ENCODE peak calls at places on chromosomes 11 and 22, in ten cellular contexts. One of them, this sample, is unnamed.

GRCh38 chr22:24087071-24087795 is 76.1 kb downstream of the CABIN1 start:
- DNase-seq in uterus: peak
- DNase-seq in AG10803: no peak
- DNase-seq in tibial artery: no peak
- DNase-seq in Caco-2: no peak
- DNase-seq in PC-3: no peak
- DNase-seq in endodermal cell: no peak
- DNase-seq in lower leg skin: no peak
- DNase-seq in astrocyte of the cerebellum: no peak
- DNase-seq in retinal pigment epithelial cell: no peak
- DNase-seq in this sample: no peak

GRCh38 chr11:96213500-96213899 is 129.5 kb downstream of the MAML2 start:
- DNase-seq in endodermal cell: no peak
- DNase-seq in uterus: no peak
- DNase-seq in lower leg skin: no peak
- DNase-seq in AG10803: peak
- DNase-seq in Caco-2: no peak
- DNase-seq in retinal pigment epithelial cell: no peak
- DNase-seq in tibial artery: no peak
- DNase-seq in PC-3: peak
- DNase-seq in astrocyte of the cerebellum: peak
- DNase-seq in this sample: peak

GRCh38 chr11:62671272-62671603 is 235 bp upstream of the UQCC3 start:
- DNase-seq in AG10803: no peak
- DNase-seq in uterus: no peak
- DNase-seq in retinal pigment epithelial cell: no peak
- DNase-seq in lower leg skin: no peak
- DNase-seq in Caco-2: no peak
- DNase-seq in endodermal cell: no peak
- DNase-seq in tibial artery: no peak
- DNase-seq in PC-3: no peak
- DNase-seq in astrocyte of the cerebellum: no peak
- DNase-seq in this sample: no peak

GRCh38 chr11:95058622-95059021 is 8.1 kb upstream of the SRSF8 start:
- DNase-seq in PC-3: no peak
- DNase-seq in endodermal cell: no peak
- DNase-seq in lower leg skin: no peak
- DNase-seq in astrocyte of the cerebellum: no peak
- DNase-seq in AG10803: peak
- DNase-seq in retinal pigment epithelial cell: no peak
- DNase-seq in tibial artery: no peak
- DNase-seq in uterus: no peak
- DNase-seq in Caco-2: no peak
- DNase-seq in this sample: no peak

GRCh38 chr11:73239111-73239521 is 21.0 kb downstream of the P2RY2 start:
- DNase-seq in uterus: no peak
- DNase-seq in PC-3: no peak
- DNase-seq in Caco-2: no peak
- DNase-seq in lower leg skin: no peak
- DNase-seq in endodermal cell: peak
- DNase-seq in retinal pigment epithelial cell: no peak
- DNase-seq in astrocyte of the cerebellum: no peak
- DNase-seq in tibial artery: no peak
- DNase-seq in AG10803: no peak
- DNase-seq in this sample: no peak

GRCh38 chr11:121157756-121158155 is 56.7 kb downstream of the TECTA start:
- DNase-seq in endodermal cell: no peak
- DNase-seq in astrocyte of the cerebellum: no peak
- DNase-seq in lower leg skin: no peak
- DNase-seq in tibial artery: no peak
- DNase-seq in Caco-2: no peak
- DNase-seq in AG10803: no peak
- DNase-seq in PC-3: no peak
- DNase-seq in uterus: no peak
- DNase-seq in retinal pigment epithelial cell: no peak
- DNase-seq in this sample: no peak

GRCh38 chr11:134579709-134580634 is 167.9 kb upstream of the B3GAT1 start:
- DNase-seq in PC-3: no peak
- DNase-seq in AG10803: no peak
- DNase-seq in uterus: no peak
- DNase-seq in Caco-2: no peak
- DNase-seq in retinal pigment epithelial cell: no peak
- DNase-seq in lower leg skin: no peak
- DNase-seq in tibial artery: no peak
- DNase-seq in endodermal cell: peak
- DNase-seq in astrocyte of the cerebellum: no peak
- DNase-seq in this sample: no peak

GRCh38 chr11:108498816-108499408 is 728 bp upstream of the POGLUT3 start:
- DNase-seq in AG10803: no peak
- DNase-seq in lower leg skin: no peak
- DNase-seq in uterus: peak
- DNase-seq in retinal pigment epithelial cell: no peak
- DNase-seq in PC-3: no peak
- DNase-seq in Caco-2: no peak
- DNase-seq in endodermal cell: peak
- DNase-seq in tibial artery: no peak
- DNase-seq in astrocyte of the cerebellum: no peak
- DNase-seq in this sample: no peak

GRCh38 chr22:27873476-27873875 is 45.6 kb downstream of the PITPNB start:
- DNase-seq in lower leg skin: no peak
- DNase-seq in AG10803: no peak
- DNase-seq in retinal pigment epithelial cell: no peak
- DNase-seq in endodermal cell: no peak
- DNase-seq in tibial artery: peak
- DNase-seq in PC-3: no peak
- DNase-seq in astrocyte of the cerebellum: no peak
- DNase-seq in uterus: peak
- DNase-seq in Caco-2: no peak
- DNase-seq in this sample: no peak

GRCh38 chr11:77107950-77108349 is 5.3 kb downstream of the OMP start:
- DNase-seq in PC-3: peak
- DNase-seq in retinal pigment epithelial cell: peak
- DNase-seq in AG10803: peak
- DNase-seq in lower leg skin: no peak
- DNase-seq in endodermal cell: no peak
- DNase-seq in uterus: peak
- DNase-seq in astrocyte of the cerebellum: peak
- DNase-seq in tibial artery: peak
- DNase-seq in Caco-2: no peak
- DNase-seq in this sample: peak

GRCh38 chr22:49814856-49815255 is 12.8 kb downstream of the BRD1 start:
- DNase-seq in PC-3: no peak
- DNase-seq in retinal pigment epithelial cell: no peak
- DNase-seq in Caco-2: no peak
- DNase-seq in endodermal cell: no peak
- DNase-seq in astrocyte of the cerebellum: no peak
- DNase-seq in AG10803: no peak
- DNase-seq in uterus: no peak
- DNase-seq in tibial artery: no peak
- DNase-seq in lower leg skin: no peak
- DNase-seq in this sample: no peak

GRCh38 chr22:49812838-49813237 is 14.8 kb downstream of the BRD1 start:
- DNase-seq in astrocyte of the cerebellum: no peak
- DNase-seq in PC-3: no peak
- DNase-seq in retinal pigment epithelial cell: no peak
- DNase-seq in uterus: no peak
- DNase-seq in lower leg skin: no peak
- DNase-seq in tibial artery: no peak
- DNase-seq in Caco-2: no peak
- DNase-seq in endodermal cell: no peak
- DNase-seq in AG10803: peak
- DNase-seq in this sample: no peak

GRCh38 chr22:49817359-49817758 is 10.3 kb downstream of the BRD1 start:
- DNase-seq in tibial artery: no peak
- DNase-seq in astrocyte of the cerebellum: no peak
- DNase-seq in lower leg skin: no peak
- DNase-seq in uterus: no peak
- DNase-seq in endodermal cell: no peak
- DNase-seq in Caco-2: no peak
- DNase-seq in retinal pigment epithelial cell: no peak
- DNase-seq in AG10803: no peak
- DNase-seq in PC-3: no peak
- DNase-seq in this sample: no peak

GRCh38 chr22:49814164-49814686 is 13.4 kb downstream of the BRD1 start:
- DNase-seq in astrocyte of the cerebellum: no peak
- DNase-seq in lower leg skin: no peak
- DNase-seq in tibial artery: no peak
- DNase-seq in PC-3: no peak
- DNase-seq in uterus: no peak
- DNase-seq in Caco-2: no peak
- DNase-seq in retinal pigment epithelial cell: no peak
- DNase-seq in AG10803: no peak
- DNase-seq in endodermal cell: no peak
- DNase-seq in this sample: no peak

DNA sequence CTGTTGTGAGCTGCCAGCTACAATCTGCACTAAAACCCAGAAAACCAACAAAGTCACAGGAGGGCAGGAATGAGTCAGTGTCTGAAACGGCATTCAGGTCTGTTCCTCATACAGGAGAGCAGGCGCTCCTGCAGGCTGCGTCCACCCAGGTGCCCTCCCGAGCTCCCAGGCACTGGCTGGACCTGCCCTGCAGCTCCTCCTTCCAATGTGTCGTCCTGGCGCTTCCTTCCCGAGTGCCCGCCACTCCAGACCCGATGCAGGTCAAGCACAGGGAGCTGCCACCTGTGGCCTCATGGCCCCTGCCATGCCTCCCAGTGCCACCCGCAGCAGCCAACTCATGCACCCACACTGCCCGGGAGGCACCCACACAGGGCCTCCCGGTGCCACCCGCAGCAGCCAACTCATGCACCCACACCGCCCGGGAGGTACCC is 12.0 kb downstream of the BRD1 start:
- DNase-seq in tibial artery: no peak
- DNase-seq in PC-3: peak
- DNase-seq in retinal pigment epithelial cell: no peak
- DNase-seq in astrocyte of the cerebellum: no peak
- DNase-seq in AG10803: no peak
- DNase-seq in endodermal cell: no peak
- DNase-seq in lower leg skin: no peak
- DNase-seq in Caco-2: no peak
- DNase-seq in uterus: no peak
- DNase-seq in this sample: no peak
- TF ChIP-seq CTCF in tibial artery: no peak
- TF ChIP-seq CTCF in PC-3: no peak
- TF ChIP-seq CTCF in retinal pigment epithelial cell: no peak
- TF ChIP-seq CTCF in astrocyte of the cerebellum: no peak
- TF ChIP-seq CTCF in AG10803: no peak
- TF ChIP-seq CTCF in endodermal cell: no peak
- TF ChIP-seq CTCF in lower leg skin: no peak
- TF ChIP-seq CTCF in Caco-2: no peak
- TF ChIP-seq CTCF in uterus: no peak
- TF ChIP-seq CTCF in this sample: no peak

GRCh38 chr11:122920579-122920978 is 38.0 kb downstream of the JHY start:
- DNase-seq in retinal pigment epithelial cell: no peak
- DNase-seq in tibial artery: no peak
- DNase-seq in AG10803: no peak
- DNase-seq in PC-3: no peak
- DNase-seq in astrocyte of the cerebellum: no peak
- DNase-seq in uterus: no peak
- DNase-seq in Caco-2: no peak
- DNase-seq in endodermal cell: peak
- DNase-seq in lower leg skin: no peak
- DNase-seq in this sample: no peak
- TF ChIP-seq CTCF in retinal pigment epithelial cell: no peak
- TF ChIP-seq CTCF in tibial artery: no peak
- TF ChIP-seq CTCF in AG10803: no peak
- TF ChIP-seq CTCF in PC-3: no peak
- TF ChIP-seq CTCF in astrocyte of the cerebellum: no peak
- TF ChIP-seq CTCF in uterus: no peak
- TF ChIP-seq CTCF in Caco-2: no peak
- TF ChIP-seq CTCF in endodermal cell: no peak
- TF ChIP-seq CTCF in lower leg skin: no peak
- TF ChIP-seq CTCF in this sample: no peak

DNA sequence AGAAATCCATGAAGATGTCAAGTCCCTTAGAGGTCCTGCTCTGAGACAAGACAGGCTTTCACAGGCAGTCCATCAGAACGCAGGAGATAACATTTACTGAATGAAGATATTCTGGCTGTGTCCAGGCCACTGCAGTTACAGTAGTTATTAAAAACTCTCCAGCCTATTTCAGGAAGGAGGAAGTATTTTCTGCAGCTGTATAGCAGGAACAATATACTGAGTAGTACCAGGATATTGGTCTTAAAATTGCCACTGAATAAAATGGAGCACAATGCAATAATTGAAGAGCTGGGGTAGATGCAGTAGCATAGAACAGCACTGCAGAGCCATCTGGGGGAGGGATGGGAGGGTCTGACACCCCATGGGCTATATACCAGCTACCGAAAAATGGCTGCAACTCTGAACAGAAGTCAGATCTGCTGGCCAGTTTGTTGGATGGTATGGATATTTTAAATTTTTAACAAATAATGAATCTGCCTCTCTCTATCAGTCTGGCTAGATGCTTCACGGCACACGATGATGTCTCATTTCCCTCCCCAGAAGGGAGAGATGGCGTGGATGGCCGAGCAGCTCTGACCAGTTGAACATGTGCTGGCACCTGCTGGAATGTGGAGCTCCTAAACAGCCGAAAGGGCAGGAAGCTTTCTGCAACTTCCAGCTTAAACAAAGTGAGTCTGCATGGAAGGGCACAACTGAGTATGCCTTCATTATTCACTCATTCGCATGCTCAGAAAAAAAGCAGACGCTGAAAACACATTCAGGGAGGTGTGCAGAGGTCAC is 342.1 kb upstream of the SYN3 start:
- DNase-seq in lower leg skin: no peak
- DNase-seq in retinal pigment epithelial cell: no peak
- DNase-seq in astrocyte of the cerebellum: no peak
- DNase-seq in endodermal cell: no peak
- DNase-seq in tibial artery: no peak
- DNase-seq in uterus: no peak
- DNase-seq in AG10803: no peak
- DNase-seq in PC-3: no peak
- DNase-seq in Caco-2: no peak
- DNase-seq in this sample: no peak
- TF ChIP-seq CTCF in lower leg skin: no peak
- TF ChIP-seq CTCF in retinal pigment epithelial cell: no peak
- TF ChIP-seq CTCF in astrocyte of the cerebellum: no peak
- TF ChIP-seq CTCF in endodermal cell: no peak
- TF ChIP-seq CTCF in tibial artery: no peak
- TF ChIP-seq CTCF in uterus: no peak
- TF ChIP-seq CTCF in AG10803: no peak
- TF ChIP-seq CTCF in PC-3: no peak
- TF ChIP-seq CTCF in Caco-2: no peak
- TF ChIP-seq CTCF in this sample: no peak

GRCh38 chr11:107009190-107009589 is 9.1 kb downstream of the GUCY1A2 start:
- DNase-seq in astrocyte of the cerebellum: no peak
- DNase-seq in AG10803: no peak
- DNase-seq in endodermal cell: no peak
- DNase-seq in uterus: no peak
- DNase-seq in Caco-2: no peak
- DNase-seq in lower leg skin: no peak
- DNase-seq in PC-3: no peak
- DNase-seq in retinal pigment epithelial cell: no peak
- DNase-seq in tibial artery: no peak
- DNase-seq in this sample: no peak
- TF ChIP-seq CTCF in astrocyte of the cerebellum: no peak
- TF ChIP-seq CTCF in AG10803: no peak
- TF ChIP-seq CTCF in endodermal cell: peak
- TF ChIP-seq CTCF in uterus: no peak
- TF ChIP-seq CTCF in Caco-2: no peak
- TF ChIP-seq CTCF in lower leg skin: no peak
- TF ChIP-seq CTCF in PC-3: peak
- TF ChIP-seq CTCF in retinal pigment epithelial cell: peak
- TF ChIP-seq CTCF in tibial artery: no peak
- TF ChIP-seq CTCF in this sample: no peak